ENCODE peak calls at places on chromosomes 1 and 21, in eight cellular contexts. I is fibroblast of mammary gland; G is RPMI8226; F is HT1080; U is SHP77; W is cardiac muscle cell; S is AG09309; B is stimulated activated CD8-positive, alpha-beta memory T cell treated with anti-CD3 and anti-CD28 coated beads, Interleukin-7, amount 100 ng/mL, for 1 hour. P is an unnamed sample.
A peak's percentile ranks its signal among the peaks of the same experiment; 100 is the strongest.

GRCh38 chr1:168136709-168137514 is at the start of gene GPR161:
- DNase-seq in I (peak; percentile 19), G (no peak), F (peak; percentile 42), U (peak; percentile 25), W (peak; percentile 58), S (no peak), B (no peak), P (no peak)

GRCh38 chr1:165463978-165464377 is 19.1 kb upstream of the RXRG start:
- DNase-seq in I (no peak), G (no peak), F (no peak), U (no peak), W (no peak), S (no peak), B (no peak), P (no peak)

GRCh38 chr1:50268049-50268448 is 155.2 kb downstream of the DMRTA2 start:
- DNase-seq in I (no peak), G (peak; percentile 49), F (peak; percentile 7), U (no peak), W (no peak), S (no peak), B (no peak), P (no peak)

GRCh38 chr1:218917646-218918045 is 256.0 kb upstream of the LYPLAL1 start:
- DNase-seq in I (no peak), G (no peak), F (no peak), U (no peak), W (no peak), S (no peak), B (no peak), P (no peak)

GRCh38 chr1:161044908-161045748 is 649 bp downstream of the USF1 start:
- DNase-seq in I (peak; percentile 55), G (peak; percentile 92), F (peak; percentile 71), U (peak; percentile 74), W (peak; percentile 69), S (no peak), B (no peak), P (no peak)

GRCh38 chr21:31707499-31707898 is 24.4 kb downstream of the SCAF4 start:
- DNase-seq in I (no peak), G (no peak), F (no peak), U (no peak), W (no peak), S (no peak), B (no peak), P (no peak)

GRCh38 chr1:41046347-41046775 is 24.8 kb upstream of the SLFNL1 start:
- DNase-seq in I (no peak), G (no peak), F (no peak), U (no peak), W (no peak), S (no peak), B (no peak), P (no peak)

GRCh38 chr1:197222025-197222685 is 45.9 kb upstream of the CRB1 start:
- DNase-seq in I (no peak), G (no peak), F (no peak), U (no peak), W (peak; percentile 37), S (no peak), B (no peak), P (no peak)

GRCh38 chr1:119771016-119771415 is 2.3 kb upstream of the HMGCS2 start:
- DNase-seq in I (peak; percentile 27), G (peak; percentile 16), F (no peak), U (no peak), W (peak; percentile 43), S (no peak), B (no peak), P (no peak)

GRCh38 chr1:31413405-31414005 is 492 bp downstream of the SERINC2 start:
- DNase-seq in I (peak; percentile 47), G (peak; percentile 85), F (peak; percentile 54), U (peak; percentile 72), W (peak; percentile 39), S (no peak), B (no peak), P (no peak)

GRCh38 chr1:180925471-180926051 is 12.9 kb downstream of the KIAA1614 start:
- DNase-seq in I (no peak), G (no peak), F (no peak), U (peak; percentile 40), W (no peak), S (no peak), B (no peak), P (no peak)

GRCh38 chr1:24165500-24165899 is 21.6 kb downstream of the IFNLR1 start:
- DNase-seq in I (no peak), G (no peak), F (no peak), U (no peak), W (no peak), S (no peak), B (no peak), P (no peak)

GRCh38 chr1:91751281-91751680 is 134.7 kb downstream of the TGFBR3 start:
- DNase-seq in I (peak; percentile 91), G (no peak), F (no peak), U (no peak), W (peak; percentile 84), S (peak; percentile 64), B (no peak), P (no peak)

GRCh38 chr1:43864111-43865045 is 69.2 kb upstream of the ARTN start:
- DNase-seq in I (no peak), G (no peak), F (no peak), U (no peak), W (peak; percentile 25), S (no peak), B (no peak), P (no peak)

GRCh38 chr1:25099343-25099951 is 132.9 kb downstream of the SYF2 start:
- DNase-seq in I (no peak), G (peak; percentile 55), F (no peak), U (peak; percentile 92), W (no peak), S (no peak), B (peak; percentile 14), P (no peak)

GRCh38 chr1:23159963-23160877 is 8.4 kb downstream of the LUZP1 start:
- DNase-seq in I (no peak), G (no peak), F (no peak), U (no peak), W (no peak), S (no peak), B (no peak), P (no peak)

GRCh38 chr1:232873412-232873811 is 68.2 kb downstream of the MAP10 start:
- DNase-seq in I (no peak), G (no peak), F (no peak), U (no peak), W (no peak), S (no peak), B (no peak), P (no peak)

GRCh38 chr1:205598841-205599666 is 32.8 kb downstream of the ELK4 start:
- DNase-seq in I (peak; percentile 96), G (no peak), F (peak; percentile 81), U (no peak), W (peak; percentile 99), S (peak; percentile 18), B (no peak), P (no peak)